ENCODE peak calls at places on chromosomes 13 and 19, in five cellular contexts. G is dorsolateral prefrontal cortex; W is stimulated activated CD8-positive, alpha-beta memory T cell treated with anti-CD3 and anti-CD28 coated beads, Interleukin-4, amount 100 ng/mL, for 4 hours; S is right lobe of liver; Z is GM20000. R is an unnamed sample.

GRCh38 chr13:24456396-24456795 is 56.2 kb downstream of the PARP4 start:
- DNase-seq in G (no peak), W (no peak), S (no peak), Z (no peak), R (no peak)

GRCh38 chr19:2050991-2051770 is at the start of gene MKNK2:
- DNase-seq in G (peak), W (peak), S (peak), Z (peak), R (peak)

GRCh38 chr19:5623397-5624153 is 692 bp downstream of the SAFB start:
- DNase-seq in G (peak), W (no peak), S (no peak), Z (no peak), R (no peak)

GRCh38 chr19:35048911-35049411 is 7.4 kb downstream of the HPN start:
- DNase-seq in G (peak), W (no peak), S (peak), Z (no peak), R (no peak)

GRCh38 chr13:52459668-52460067 is 4.4 kb downstream of the CKAP2 start:
- DNase-seq in G (no peak), W (no peak), S (no peak), Z (no peak), R (no peak)

GRCh38 chr13:47661076-47661475 is 340.0 kb downstream of the SUCLA2 start:
- DNase-seq in G (no peak), W (no peak), S (no peak), Z (no peak), R (no peak)

GRCh38 chr13:39493966-39494365 is 109.0 kb downstream of the LHFPL6 start:
- DNase-seq in G (no peak), W (no peak), S (no peak), Z (no peak), R (peak)

GRCh38 chr13:57569981-57570380 is 61.6 kb upstream of the PCDH17 start:
- DNase-seq in G (no peak), W (no peak), S (no peak), Z (no peak), R (no peak)